ENCODE peak calls at places on chromosomes 6 and 20, in nine cellular contexts. I, R, U, C, V, H, A, Y and K are unnamed samples.

GRCh38 chr6:34817337-34817910 is 25.5 kb downstream of the BLTP3A start:
- DNase-seq in I (no peak), R (no peak), U (no peak), C (no peak), V (no peak), H (no peak), A (no peak), Y (no peak), K (no peak)

GRCh38 chr6:144284474-144284752 is 722 bp upstream of the UTRN start:
- DNase-seq in I (no peak), R (no peak), U (no peak), C (no peak), V (no peak), H (no peak), A (no peak), Y (no peak), K (no peak)

GRCh38 chr6:82570083-82570482 is 206.5 kb downstream of the TPBG start:
- DNase-seq in I (no peak), R (no peak), U (no peak), C (no peak), V (no peak), H (no peak), A (no peak), Y (no peak), K (no peak)

GRCh38 chr6:10138917-10139316 is 276.0 kb downstream of the TFAP2A start:
- DNase-seq in I (no peak), R (peak; percentile 48), U (no peak), C (no peak), V (no peak), H (no peak), A (no peak), Y (no peak), K (no peak)

GRCh38 chr6:112193535-112194051 is 60.8 kb downstream of the LAMA4 start:
- DNase-seq in I (no peak), R (no peak), U (no peak), C (no peak), V (no peak), H (no peak), A (no peak), Y (no peak), K (no peak)

GRCh38 chr6:152053332-152053731 is 245.8 kb downstream of the ESR1 start:
- DNase-seq in I (no peak), R (no peak), U (no peak), C (no peak), V (no peak), H (no peak), A (no peak), Y (no peak), K (no peak)

GRCh38 chr6:2614155-2614554 is 136.6 kb downstream of the MYLK4 start:
- DNase-seq in I (no peak), R (no peak), U (no peak), C (no peak), V (no peak), H (no peak), A (no peak), Y (no peak), K (no peak)

GRCh38 chr6:108127826-108128225 is 38.0 kb upstream of the NR2E1 start:
- DNase-seq in I (no peak), R (peak; percentile 83), U (no peak), C (no peak), V (no peak), H (no peak), A (no peak), Y (no peak), K (no peak)

GRCh38 chr20:56381501-56381900 is 10.5 kb downstream of the AURKA start:
- DNase-seq in I (no peak), R (no peak), U (no peak), C (no peak), V (no peak), H (no peak), A (no peak), Y (no peak), K (no peak)

GRCh38 chr6:37984578-37984977 is 165.1 kb downstream of the ZFAND3 start:
- DNase-seq in I (no peak), R (no peak), U (no peak), C (no peak), V (no peak), H (no peak), A (no peak), Y (no peak), K (no peak)

GRCh38 chr6:9178066-9178465 is 742.7 kb upstream of the SLC35B3 start:
- DNase-seq in I (no peak), R (no peak), U (no peak), C (no peak), V (no peak), H (no peak), A (no peak), Y (no peak), K (no peak)

GRCh38 chr6:50264995-50265571 is 215.4 kb upstream of the DEFB112 start:
- DNase-seq in I (no peak), R (peak; percentile 5), U (no peak), C (no peak), V (no peak), H (no peak), A (no peak), Y (no peak), K (no peak)

GRCh38 chr6:7468382-7469081 is 72.9 kb upstream of the DSP start:
- DNase-seq in I (no peak), R (peak; percentile 78), U (no peak), C (no peak), V (no peak), H (no peak), A (no peak), Y (peak; percentile 60), K (peak; percentile 3)

GRCh38 chr6:48985025-48985424 is 478.0 kb downstream of the MMUT start:
- DNase-seq in I (no peak), R (no peak), U (no peak), C (no peak), V (no peak), H (no peak), A (no peak), Y (no peak), K (no peak)

GRCh38 chr20:47951521-47951951 is 166.3 kb upstream of the SULF2 start:
- DNase-seq in I (peak; percentile 20), R (no peak), U (no peak), C (no peak), V (no peak), H (no peak), A (no peak), Y (no peak), K (no peak)

GRCh38 chr6:17281497-17282481 is 628 bp downstream of the RBM24 start:
- DNase-seq in I (peak; percentile 24), R (peak; percentile 9), U (no peak), C (no peak), V (no peak), H (peak; percentile 31), A (peak; percentile 25), Y (no peak), K (no peak)

GRCh38 chr20:24780648-24781047 is 168.4 kb upstream of the CST7 start:
- DNase-seq in I (no peak), R (no peak), U (no peak), C (no peak), V (no peak), H (no peak), A (no peak), Y (no peak), K (no peak)

GRCh38 chr6:144696610-144697376 is 411.7 kb downstream of the UTRN start:
- DNase-seq in I (no peak), R (no peak), U (no peak), C (no peak), V (no peak), H (no peak), A (no peak), Y (no peak), K (no peak)

GRCh38 chr20:15455279-15455678 is 1117.9 kb upstream of the FLRT3 start:
- DNase-seq in I (no peak), R (no peak), U (no peak), C (no peak), V (no peak), H (no peak), A (no peak), Y (no peak), K (no peak)

GRCh38 chr20:20552076-20552475 is 160.4 kb downstream of the RALGAPA2 start:
- DNase-seq in I (no peak), R (no peak), U (no peak), C (no peak), V (no peak), H (no peak), A (no peak), Y (no peak), K (no peak)

GRCh38 chr6:131733376-131734016 is 22.7 kb upstream of the CTAGE9 start:
- DNase-seq in I (no peak), R (no peak), U (no peak), C (no peak), V (no peak), H (no peak), A (no peak), Y (no peak), K (no peak)

GRCh38 chr6:108408453-108408852 is 113.6 kb downstream of the AFG1L start:
- DNase-seq in I (no peak), R (no peak), U (no peak), C (no peak), V (no peak), H (no peak), A (no peak), Y (no peak), K (no peak)

GRCh38 chr6:30880563-30881252 is 3.6 kb upstream of the DDR1 start:
- DNase-seq in I (no peak), R (no peak), U (no peak), C (no peak), V (no peak), H (no peak), A (no peak), Y (no peak), K (no peak)

GRCh38 chr6:4817551-4817950 is 41.3 kb downstream of the CDYL start:
- DNase-seq in I (no peak), R (no peak), U (no peak), C (no peak), V (no peak), H (no peak), A (no peak), Y (no peak), K (no peak)

GRCh38 chr20:24469116-24470030 is at the start of gene SYNDIG1:
- DNase-seq in I (no peak), R (no peak), U (no peak), C (no peak), V (no peak), H (no peak), A (peak; percentile 30), Y (peak; percentile 35), K (no peak)

GRCh38 chr6:2166717-2167116 is 78.7 kb downstream of the GMDS start:
- DNase-seq in I (no peak), R (peak; percentile 22), U (no peak), C (no peak), V (no peak), H (no peak), A (no peak), Y (no peak), K (no peak)

GRCh38 chr6:96074006-96074405 is 58.2 kb downstream of the FUT9 start:
- DNase-seq in I (no peak), R (no peak), U (no peak), C (no peak), V (no peak), H (no peak), A (no peak), Y (no peak), K (no peak)

GRCh38 chr6:15036690-15037245 is 209.1 kb upstream of the JARID2 start:
- DNase-seq in I (peak; percentile 57), R (peak; percentile 18), U (no peak), C (no peak), V (no peak), H (no peak), A (no peak), Y (peak; percentile 90), K (no peak)

GRCh38 chr6:148548065-148548748 is 198.6 kb upstream of the UST start:
- DNase-seq in I (no peak), R (no peak), U (no peak), C (no peak), V (no peak), H (no peak), A (no peak), Y (peak; percentile 83), K (no peak)

GRCh38 chr20:6164421-6165341 is 41.9 kb upstream of the FERMT1 start:
- DNase-seq in I (no peak), R (peak; percentile 44), U (no peak), C (no peak), V (no peak), H (no peak), A (no peak), Y (no peak), K (no peak)

GRCh38 chr6:165922309-165922794 is 245.3 kb downstream of the TBXT start:
- DNase-seq in I (no peak), R (no peak), U (no peak), C (no peak), V (no peak), H (no peak), A (no peak), Y (no peak), K (no peak)